ENCODE peak calls at places on chromosomes 3 and 15, in six cellular contexts. One of them, this sample, is unnamed.

GRCh38 chr3:53073553-53074365 is 27.9 kb upstream of the SFMBT1 start:
- DNase-seq in A549: no peak
- DNase-seq in IMR-90: no peak
- DNase-seq in body of pancreas: no peak
- DNase-seq in fibroblast of pulmonary artery: no peak
- DNase-seq in lower leg skin: no peak
- DNase-seq in this sample: no peak

GRCh38 chr3:98561727-98562521 is 30.1 kb downstream of the GPR15 start:
- DNase-seq in A549: no peak
- DNase-seq in IMR-90: peak
- DNase-seq in body of pancreas: no peak
- DNase-seq in fibroblast of pulmonary artery: no peak
- DNase-seq in lower leg skin: no peak
- DNase-seq in this sample: peak

GRCh38 chr15:70702584-70702983 is 60.8 kb downstream of the UACA start:
- DNase-seq in A549: no peak
- DNase-seq in IMR-90: no peak
- DNase-seq in body of pancreas: no peak
- DNase-seq in fibroblast of pulmonary artery: no peak
- DNase-seq in lower leg skin: no peak
- DNase-seq in this sample: no peak

GRCh38 chr3:149245738-149246451 is 24.3 kb upstream of the CP start:
- DNase-seq in A549: peak
- DNase-seq in IMR-90: peak
- DNase-seq in body of pancreas: no peak
- DNase-seq in fibroblast of pulmonary artery: peak
- DNase-seq in lower leg skin: no peak
- DNase-seq in this sample: peak

GRCh38 chr15:74300057-74300620 is 64.0 kb downstream of the CCDC33 start:
- DNase-seq in A549: no peak
- DNase-seq in IMR-90: no peak
- DNase-seq in body of pancreas: no peak
- DNase-seq in fibroblast of pulmonary artery: no peak
- DNase-seq in lower leg skin: no peak
- DNase-seq in this sample: no peak

GRCh38 chr15:47514251-47514652 is 203.1 kb upstream of the SEMA6D start:
- DNase-seq in A549: no peak
- DNase-seq in IMR-90: peak
- DNase-seq in body of pancreas: no peak
- DNase-seq in fibroblast of pulmonary artery: peak
- DNase-seq in lower leg skin: no peak
- DNase-seq in this sample: peak

GRCh38 chr3:150545419-150546225 is 674 bp downstream of the SERP1 start:
- DNase-seq in A549: peak
- DNase-seq in IMR-90: no peak
- DNase-seq in body of pancreas: peak
- DNase-seq in fibroblast of pulmonary artery: peak
- DNase-seq in lower leg skin: peak
- DNase-seq in this sample: no peak

GRCh38 chr3:58366699-58367098 is 34.0 kb downstream of the PXK start:
- DNase-seq in A549: no peak
- DNase-seq in IMR-90: peak
- DNase-seq in body of pancreas: no peak
- DNase-seq in fibroblast of pulmonary artery: peak
- DNase-seq in lower leg skin: no peak
- DNase-seq in this sample: peak

GRCh38 chr3:183502782-183503181 is 52.7 kb downstream of the KLHL6 start:
- DNase-seq in A549: peak
- DNase-seq in IMR-90: no peak
- DNase-seq in body of pancreas: no peak
- DNase-seq in fibroblast of pulmonary artery: peak
- DNase-seq in lower leg skin: no peak
- DNase-seq in this sample: no peak

GRCh38 chr15:76064375-76064774 is 4.6 kb downstream of the TMEM266 start:
- DNase-seq in A549: no peak
- DNase-seq in IMR-90: no peak
- DNase-seq in body of pancreas: no peak
- DNase-seq in fibroblast of pulmonary artery: no peak
- DNase-seq in lower leg skin: no peak
- DNase-seq in this sample: no peak

GRCh38 chr3:46609944-46610722 is 2.2 kb upstream of the FAM240A start:
- DNase-seq in A549: no peak
- DNase-seq in IMR-90: no peak
- DNase-seq in body of pancreas: no peak
- DNase-seq in fibroblast of pulmonary artery: no peak
- DNase-seq in lower leg skin: no peak
- DNase-seq in this sample: no peak

GRCh38 chr3:30752961-30753360 is 141.5 kb downstream of the GADL1 start:
- DNase-seq in A549: peak
- DNase-seq in IMR-90: peak
- DNase-seq in body of pancreas: peak
- DNase-seq in fibroblast of pulmonary artery: peak
- DNase-seq in lower leg skin: peak
- DNase-seq in this sample: peak

GRCh38 chr15:70802629-70803028 is 39.3 kb upstream of the UACA start:
- DNase-seq in A549: peak
- DNase-seq in IMR-90: peak
- DNase-seq in body of pancreas: no peak
- DNase-seq in fibroblast of pulmonary artery: peak
- DNase-seq in lower leg skin: no peak
- DNase-seq in this sample: peak

GRCh38 chr3:45509038-45509767 is 85.3 kb upstream of the LIMD1 start:
- DNase-seq in A549: peak
- DNase-seq in IMR-90: peak
- DNase-seq in body of pancreas: no peak
- DNase-seq in fibroblast of pulmonary artery: peak
- DNase-seq in lower leg skin: no peak
- DNase-seq in this sample: peak

GRCh38 chr3:198092276-198092675 is 132.3 kb downstream of the LMLN start:
- DNase-seq in A549: no peak
- DNase-seq in IMR-90: no peak
- DNase-seq in body of pancreas: no peak
- DNase-seq in fibroblast of pulmonary artery: no peak
- DNase-seq in lower leg skin: no peak
- DNase-seq in this sample: no peak

GRCh38 chr3:160224256-160224655 is 966 bp upstream of the C3orf80 start:
- DNase-seq in A549: no peak
- DNase-seq in IMR-90: no peak
- DNase-seq in body of pancreas: no peak
- DNase-seq in fibroblast of pulmonary artery: no peak
- DNase-seq in lower leg skin: no peak
- DNase-seq in this sample: no peak

GRCh38 chr15:51935466-51936118 is 36.0 kb downstream of the LEO1 start:
- DNase-seq in A549: no peak
- DNase-seq in IMR-90: peak
- DNase-seq in body of pancreas: no peak
- DNase-seq in fibroblast of pulmonary artery: no peak
- DNase-seq in lower leg skin: no peak
- DNase-seq in this sample: no peak

GRCh38 chr3:179829391-179829790 is 176.6 kb downstream of the USP13 start:
- DNase-seq in A549: no peak
- DNase-seq in IMR-90: no peak
- DNase-seq in body of pancreas: no peak
- DNase-seq in fibroblast of pulmonary artery: no peak
- DNase-seq in lower leg skin: no peak
- DNase-seq in this sample: no peak

GRCh38 chr15:24954783-24955548 is at the start of the genes SNRPN and SNURF:
- DNase-seq in A549: peak
- DNase-seq in IMR-90: peak
- DNase-seq in body of pancreas: peak
- DNase-seq in fibroblast of pulmonary artery: peak
- DNase-seq in lower leg skin: peak
- DNase-seq in this sample: peak

GRCh38 chr3:40021338-40021737 is 211.9 kb downstream of the MYRIP start:
- DNase-seq in A549: no peak
- DNase-seq in IMR-90: no peak
- DNase-seq in body of pancreas: no peak
- DNase-seq in fibroblast of pulmonary artery: no peak
- DNase-seq in lower leg skin: no peak
- DNase-seq in this sample: no peak

GRCh38 chr15:61195116-61196002 is 33.7 kb downstream of the RORA start:
- DNase-seq in A549: peak
- DNase-seq in IMR-90: peak
- DNase-seq in body of pancreas: no peak
- DNase-seq in fibroblast of pulmonary artery: peak
- DNase-seq in lower leg skin: no peak
- DNase-seq in this sample: peak

GRCh38 chr3:195411831-195412230 is 31.0 kb downstream of the ACAP2 start:
- DNase-seq in A549: no peak
- DNase-seq in IMR-90: peak
- DNase-seq in body of pancreas: no peak
- DNase-seq in fibroblast of pulmonary artery: peak
- DNase-seq in lower leg skin: no peak
- DNase-seq in this sample: peak

GRCh38 chr3:71210257-71211002 is 373.1 kb downstream of the FOXP1 start:
- DNase-seq in A549: peak
- DNase-seq in IMR-90: peak
- DNase-seq in body of pancreas: peak
- DNase-seq in fibroblast of pulmonary artery: peak
- DNase-seq in lower leg skin: peak
- DNase-seq in this sample: peak

GRCh38 chr15:76503121-76503520 is 166.5 kb downstream of the ISL2 start:
- DNase-seq in A549: no peak
- DNase-seq in IMR-90: no peak
- DNase-seq in body of pancreas: no peak
- DNase-seq in fibroblast of pulmonary artery: no peak
- DNase-seq in lower leg skin: no peak
- DNase-seq in this sample: no peak

GRCh38 chr3:30912304-30912703 is 17.8 kb upstream of the GADL1 start:
- DNase-seq in A549: no peak
- DNase-seq in IMR-90: no peak
- DNase-seq in body of pancreas: no peak
- DNase-seq in fibroblast of pulmonary artery: no peak
- DNase-seq in lower leg skin: no peak
- DNase-seq in this sample: no peak

GRCh38 chr3:167738037-167738436 is 2.5 kb downstream of the SERPINI1 start:
- DNase-seq in A549: no peak
- DNase-seq in IMR-90: no peak
- DNase-seq in body of pancreas: no peak
- DNase-seq in fibroblast of pulmonary artery: no peak
- DNase-seq in lower leg skin: no peak
- DNase-seq in this sample: no peak
- H3K4me3 ChIP-seq in A549: no peak
- H3K4me3 ChIP-seq in IMR-90: no peak
- H3K4me3 ChIP-seq in body of pancreas: no peak
- H3K4me3 ChIP-seq in fibroblast of pulmonary artery: no peak
- H3K4me3 ChIP-seq in lower leg skin: no peak
- H3K4me3 ChIP-seq in this sample: no peak

GRCh38 chr15:56464893-56465520 is at the start of gene MNS1:
- DNase-seq in A549: peak
- DNase-seq in IMR-90: peak
- DNase-seq in body of pancreas: peak
- DNase-seq in fibroblast of pulmonary artery: peak
- DNase-seq in lower leg skin: peak
- DNase-seq in this sample: peak
- TF ChIP-seq CTCF in A549: no peak
- TF ChIP-seq CTCF in IMR-90: no peak
- TF ChIP-seq CTCF in body of pancreas: peak
- TF ChIP-seq CTCF in fibroblast of pulmonary artery: no peak
- TF ChIP-seq CTCF in lower leg skin: no peak
- TF ChIP-seq CTCF in this sample: no peak

GRCh38 chr3:62323241-62323640 is 50.1 kb downstream of the FEZF2 start:
- DNase-seq in A549: no peak
- DNase-seq in IMR-90: no peak
- DNase-seq in body of pancreas: no peak
- DNase-seq in fibroblast of pulmonary artery: no peak
- DNase-seq in lower leg skin: no peak
- DNase-seq in this sample: no peak

GRCh38 chr3:62316525-62316924 is 56.8 kb downstream of the FEZF2 start:
- DNase-seq in A549: no peak
- DNase-seq in IMR-90: no peak
- DNase-seq in body of pancreas: no peak
- DNase-seq in fibroblast of pulmonary artery: no peak
- DNase-seq in lower leg skin: no peak
- DNase-seq in this sample: no peak

GRCh38 chr3:62318752-62319569 is 54.4 kb downstream of the FEZF2 start:
- DNase-seq in A549: peak
- DNase-seq in IMR-90: peak
- DNase-seq in body of pancreas: peak
- DNase-seq in fibroblast of pulmonary artery: peak
- DNase-seq in lower leg skin: peak
- DNase-seq in this sample: peak

GRCh38 chr3:62318365-62318751 is 55.0 kb downstream of the FEZF2 start:
- DNase-seq in A549: no peak
- DNase-seq in IMR-90: no peak
- DNase-seq in body of pancreas: no peak
- DNase-seq in fibroblast of pulmonary artery: no peak
- DNase-seq in lower leg skin: no peak
- DNase-seq in this sample: peak

DNA sequence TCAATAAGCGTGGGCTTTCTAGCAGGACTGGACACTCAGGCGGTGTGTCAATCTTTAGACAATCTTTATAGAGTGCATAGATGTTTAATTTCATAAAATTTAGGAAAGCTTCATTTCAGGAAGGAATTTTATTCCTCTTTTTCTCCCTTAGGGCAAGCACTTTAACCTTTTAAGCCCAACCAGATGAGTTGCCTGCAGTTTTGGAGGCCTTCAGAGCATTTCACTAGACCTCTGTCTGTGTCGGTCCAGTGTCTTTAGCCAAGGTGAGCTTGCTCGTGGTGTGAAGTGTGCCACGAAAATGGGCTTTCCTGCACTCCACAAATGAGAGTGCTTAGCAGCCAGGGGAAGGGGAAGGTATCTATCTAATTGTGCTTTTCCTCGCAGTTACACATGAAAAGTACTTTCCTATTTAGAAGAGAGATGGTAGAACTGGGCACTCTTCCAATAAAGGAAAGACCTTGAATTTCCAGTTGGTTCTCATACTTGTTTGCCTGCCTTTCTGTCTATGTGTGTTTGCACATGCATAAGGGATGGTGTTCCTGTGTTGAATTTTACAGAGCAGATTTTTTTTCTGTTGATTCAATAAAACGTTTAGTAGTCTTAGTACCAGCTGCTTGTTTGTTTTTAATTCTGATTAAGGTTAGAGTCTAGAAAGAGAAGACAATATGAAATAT is 53.6 kb downstream of the FEZF2 start:
- DNase-seq in A549: no peak
- DNase-seq in IMR-90: no peak
- DNase-seq in body of pancreas: no peak
- DNase-seq in fibroblast of pulmonary artery: no peak
- DNase-seq in lower leg skin: no peak
- DNase-seq in this sample: no peak
- H3K4me3 ChIP-seq in A549: peak
- H3K4me3 ChIP-seq in IMR-90: peak
- H3K4me3 ChIP-seq in body of pancreas: no peak
- H3K4me3 ChIP-seq in fibroblast of pulmonary artery: peak
- H3K4me3 ChIP-seq in lower leg skin: no peak
- H3K4me3 ChIP-seq in this sample: peak

GRCh38 chr3:153925826-153926514 is 195.2 kb upstream of the ARHGEF26 start:
- DNase-seq in A549: no peak
- DNase-seq in IMR-90: no peak
- DNase-seq in body of pancreas: no peak
- DNase-seq in fibroblast of pulmonary artery: no peak
- DNase-seq in lower leg skin: no peak
- DNase-seq in this sample: no peak

DNA sequence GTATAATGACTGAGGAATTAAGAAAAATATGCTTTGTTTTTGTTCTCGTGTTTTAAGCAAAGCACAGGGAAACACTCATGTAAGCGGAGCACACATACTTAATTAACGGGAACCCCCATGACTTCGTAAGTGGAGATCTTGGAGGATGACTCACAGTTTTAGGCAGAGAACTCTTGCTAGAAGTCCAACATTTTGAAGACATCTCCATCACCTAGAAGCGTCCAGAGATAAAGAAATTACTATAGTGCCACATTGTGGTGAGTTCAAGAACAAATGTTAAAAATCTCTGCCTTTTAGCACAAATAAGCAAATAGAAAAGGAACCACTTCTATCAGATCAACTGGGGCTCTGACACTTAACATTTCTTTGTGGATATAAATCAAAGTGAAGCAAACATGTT is 194.1 kb upstream of the ARHGEF26 start:
- DNase-seq in A549: peak
- DNase-seq in IMR-90: peak
- DNase-seq in body of pancreas: no peak
- DNase-seq in fibroblast of pulmonary artery: peak
- DNase-seq in lower leg skin: no peak
- DNase-seq in this sample: peak
- TF ChIP-seq CTCF in A549: peak
- TF ChIP-seq CTCF in IMR-90: peak
- TF ChIP-seq CTCF in body of pancreas: peak
- TF ChIP-seq CTCF in fibroblast of pulmonary artery: peak
- TF ChIP-seq CTCF in lower leg skin: no peak
- TF ChIP-seq CTCF in this sample: no peak

This sample was measured in brain microvascular endothelial cell.